ENCODE peak calls at places on chromosomes 3 and 15, in six cellular contexts. O is breast epithelium, C is GM12878, Y is sigmoid colon, B is stomach, Q is spleen. X is an unnamed sample.
A peak's percentile ranks its signal among the peaks of the same experiment; 100 is the strongest.

GRCh38 chr3:13120246-13120927 is 47.2 kb upstream of the IQSEC1 start:
- DNase-seq in O (no peak), C (no peak), Y (peak; percentile 40), B (no peak), Q (peak; percentile 46), X (no peak)

GRCh38 chr3:60461199-60461598 is 790.1 kb downstream of the FHIT start:
- DNase-seq in O (no peak), C (no peak), Y (no peak), B (no peak), Q (no peak), X (no peak)

GRCh38 chr3:108071394-108071793 is 19.4 kb downstream of the CD47 start:
- DNase-seq in O (no peak), C (no peak), Y (no peak), B (no peak), Q (no peak), X (no peak)

GRCh38 chr3:189664311-189664710 is 33.1 kb downstream of the TP63 start:
- DNase-seq in O (no peak), C (no peak), Y (no peak), B (no peak), Q (no peak), X (no peak)

GRCh38 chr3:3038201-3038991 is 71.8 kb downstream of the IL5RA start:
- DNase-seq in O (no peak), C (peak; percentile 26), Y (no peak), B (no peak), Q (peak; percentile 72), X (no peak)

GRCh38 chr15:79160211-79160610 is 69.6 kb upstream of the RASGRF1 start:
- DNase-seq in O (no peak), C (no peak), Y (no peak), B (no peak), Q (no peak), X (no peak)

GRCh38 chr15:78210349-78210717 is 24.0 kb downstream of the ACSBG1 start:
- DNase-seq in O (no peak), C (no peak), Y (no peak), B (peak; percentile 23), Q (no peak), X (no peak)

GRCh38 chr3:1535361-1535760 is 442.5 kb downstream of the CNTN6 start:
- DNase-seq in O (no peak), C (no peak), Y (no peak), B (no peak), Q (no peak), X (no peak)

GRCh38 chr3:2993719-2994118 is 116.5 kb downstream of the IL5RA start:
- DNase-seq in O (no peak), C (no peak), Y (no peak), B (no peak), Q (no peak), X (no peak)

DNA sequence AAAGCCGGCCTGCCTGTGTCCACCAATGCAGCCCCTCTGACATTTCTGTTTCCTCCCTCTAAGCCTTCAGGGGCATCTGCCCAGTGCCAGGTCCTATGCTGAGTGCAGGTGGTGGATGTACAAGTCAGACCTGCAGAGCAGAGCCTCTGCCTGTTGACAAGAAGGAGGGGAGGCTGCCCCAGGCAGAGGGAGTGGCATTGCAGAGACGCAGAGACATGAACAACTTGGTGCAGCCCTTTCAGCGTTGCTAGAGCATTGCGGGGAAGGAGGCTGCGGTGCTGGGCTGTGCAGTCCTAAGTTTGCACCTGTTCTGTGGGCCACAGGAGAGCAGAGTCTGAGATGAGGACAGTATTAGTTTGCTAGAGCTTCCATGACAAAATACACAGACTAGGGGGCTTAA is 65.2 kb downstream of the LSM3 start:
- DNase-seq in O (no peak), C (no peak), Y (no peak), B (no peak), Q (no peak), X (no peak)
- TF ChIP-seq POLR2AphosphoS5 in O (no peak), C (no peak), Y (no peak), B (no peak), Q (no peak), X (no peak)

GRCh38 chr3:42014949-42015533 is 53.1 kb upstream of the ULK4 start:
- DNase-seq in O (no peak), C (no peak), Y (peak; percentile 83), B (peak; percentile 37), Q (peak; percentile 87), X (peak; percentile 55)

GRCh38 chr3:42013652-42014442 is 51.9 kb upstream of the ULK4 start:
- DNase-seq in O (no peak), C (no peak), Y (peak; percentile 77), B (peak; percentile 46), Q (peak; percentile 92), X (peak; percentile 55)

GRCh38 chr3:42012378-42012934 is 50.6 kb upstream of the ULK4 start:
- DNase-seq in O (no peak), C (no peak), Y (no peak), B (no peak), Q (no peak), X (no peak)

GRCh38 chr3:42014443-42014945 is 52.6 kb upstream of the ULK4 start:
- DNase-seq in O (no peak), C (no peak), Y (no peak), B (no peak), Q (no peak), X (peak; percentile 26)

DNA sequence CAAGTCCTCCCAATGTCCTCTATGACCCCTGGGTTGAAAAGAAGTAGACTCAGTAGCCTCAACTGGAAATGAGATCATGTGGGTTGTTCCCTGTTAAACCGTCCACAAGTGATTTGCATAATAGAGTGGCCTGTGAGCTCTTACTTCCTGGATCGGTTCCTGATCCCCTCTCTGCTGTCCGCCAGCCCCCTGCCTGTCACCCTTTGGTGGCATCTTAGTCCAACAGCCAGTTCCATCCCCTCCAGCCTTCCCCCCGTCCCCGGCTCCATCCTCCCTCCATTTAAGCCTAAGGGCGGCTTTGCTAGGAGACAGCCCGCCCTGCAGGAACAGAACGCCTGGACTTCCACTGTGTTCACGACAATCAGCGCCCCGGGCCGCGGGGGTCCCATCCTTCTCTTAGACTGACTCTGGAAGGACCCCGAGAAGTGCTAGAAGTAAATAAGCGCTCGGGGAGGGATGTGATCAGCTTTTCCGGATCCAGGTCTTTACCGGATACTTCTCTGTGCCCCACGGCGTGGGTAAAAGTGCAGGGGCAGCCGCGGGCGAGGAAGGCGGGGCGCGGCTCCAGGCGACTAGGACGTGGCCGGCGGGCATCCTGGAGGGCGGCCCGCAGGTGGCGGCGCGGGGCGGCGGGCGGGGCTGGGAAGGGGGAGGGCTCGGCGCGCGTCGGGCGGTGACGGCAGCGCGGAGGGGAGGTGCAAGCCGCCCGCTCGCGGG is 51.2 kb upstream of the ULK4 start:
- DNase-seq in O (no peak), C (peak; percentile 86), Y (peak; percentile 85), B (peak; percentile 82), Q (peak; percentile 97), X (peak; percentile 86)
- TF ChIP-seq POLR2A in O (no peak), C (peak; percentile 88), Y (peak; percentile 20), B (no peak), Q (peak; percentile 70), X (peak; percentile 79)

GRCh38 chr15:82045892-82046667 is at the start of gene MEX3B:
- DNase-seq in O (peak; percentile 92), C (peak; percentile 66), Y (peak; percentile 99), B (peak; percentile 88), Q (peak; percentile 94), X (peak; percentile 92)
- TF ChIP-seq POLR2AphosphoS5 in O (no peak), C (no peak), Y (no peak), B (peak; percentile 71), Q (peak; percentile 83), X (peak; percentile 69)

GRCh38 chr3:47411696-47412452 is 31.1 kb downstream of the PTPN23 start:
- DNase-seq in O (no peak), C (no peak), Y (peak; percentile 65), B (no peak), Q (no peak), X (no peak)

GRCh38 chr3:47412453-47412756 is 31.6 kb downstream of the PTPN23 start:
- DNase-seq in O (no peak), C (no peak), Y (no peak), B (no peak), Q (no peak), X (no peak)

GRCh38 chr3:47414161-47414564 is 33.3 kb downstream of the PTPN23 start:
- DNase-seq in O (no peak), C (no peak), Y (peak; percentile 64), B (no peak), Q (peak; percentile 70), X (no peak)

GRCh38 chr3:47413751-47414150 is 32.9 kb downstream of the PTPN23 start:
- DNase-seq in O (peak; percentile 55), C (no peak), Y (no peak), B (no peak), Q (no peak), X (no peak)

GRCh38 chr3:47412842-47413520 is 32.2 kb downstream of the PTPN23 start:
- DNase-seq in O (no peak), C (no peak), Y (no peak), B (no peak), Q (no peak), X (no peak)
- TF ChIP-seq POLR2A in O (no peak), C (no peak), Y (no peak), B (no peak), Q (no peak), X (no peak)

X was measured in transverse colon.